ENCODE peak calls at places on chromosome 3, in eight cellular contexts. One of them, this sample, is unnamed.

GRCh38 chr3:189727898-189728297 is 96.7 kb downstream of the TP63 start:
- DNase-seq in psoas muscle: no peak
- DNase-seq in WERI-Rb-1: no peak
- DNase-seq in sigmoid colon: no peak
- DNase-seq in dorsolateral prefrontal cortex: no peak
- DNase-seq in K562: no peak
- DNase-seq in A549: no peak
- DNase-seq in pancreas: no peak
- DNase-seq in this sample: no peak

GRCh38 chr3:11567516-11568467 is 75.9 kb downstream of the VGLL4 start:
- DNase-seq in K562: no peak
- DNase-seq in A549: peak
- DNase-seq in dorsolateral prefrontal cortex: no peak
- DNase-seq in psoas muscle: peak
- DNase-seq in sigmoid colon: no peak
- DNase-seq in pancreas: no peak
- DNase-seq in WERI-Rb-1: no peak
- DNase-seq in this sample: no peak

GRCh38 chr3:48597408-48597800 is 2.3 kb upstream of the COL7A1 start:
- DNase-seq in A549: no peak
- DNase-seq in dorsolateral prefrontal cortex: no peak
- DNase-seq in sigmoid colon: no peak
- DNase-seq in pancreas: no peak
- DNase-seq in WERI-Rb-1: no peak
- DNase-seq in psoas muscle: no peak
- DNase-seq in K562: peak
- DNase-seq in this sample: no peak

GRCh38 chr3:5613580-5613979 is 426.1 kb downstream of the EDEM1 start:
- DNase-seq in WERI-Rb-1: no peak
- DNase-seq in sigmoid colon: no peak
- DNase-seq in dorsolateral prefrontal cortex: no peak
- DNase-seq in psoas muscle: no peak
- DNase-seq in K562: no peak
- DNase-seq in A549: no peak
- DNase-seq in pancreas: no peak
- DNase-seq in this sample: no peak

GRCh38 chr3:105367406-105368213 is 901 bp downstream of the ALCAM start:
- DNase-seq in pancreas: peak
- DNase-seq in dorsolateral prefrontal cortex: peak
- DNase-seq in sigmoid colon: peak
- DNase-seq in WERI-Rb-1: peak
- DNase-seq in A549: peak
- DNase-seq in K562: no peak
- DNase-seq in psoas muscle: peak
- DNase-seq in this sample: peak

GRCh38 chr3:186314896-186315295 is 47.1 kb downstream of the DGKG start:
- DNase-seq in psoas muscle: no peak
- DNase-seq in K562: no peak
- DNase-seq in dorsolateral prefrontal cortex: no peak
- DNase-seq in A549: no peak
- DNase-seq in sigmoid colon: no peak
- DNase-seq in WERI-Rb-1: no peak
- DNase-seq in pancreas: no peak
- DNase-seq in this sample: no peak

GRCh38 chr3:76177650-76178049 is 392.3 kb upstream of the ZNF717 start:
- DNase-seq in WERI-Rb-1: no peak
- DNase-seq in sigmoid colon: no peak
- DNase-seq in dorsolateral prefrontal cortex: no peak
- DNase-seq in pancreas: no peak
- DNase-seq in K562: no peak
- DNase-seq in psoas muscle: no peak
- DNase-seq in A549: no peak
- DNase-seq in this sample: no peak

GRCh38 chr3:94184781-94185180 is 121.9 kb downstream of the NSUN3 start:
- DNase-seq in psoas muscle: no peak
- DNase-seq in sigmoid colon: no peak
- DNase-seq in A549: no peak
- DNase-seq in WERI-Rb-1: no peak
- DNase-seq in pancreas: no peak
- DNase-seq in K562: no peak
- DNase-seq in dorsolateral prefrontal cortex: no peak
- DNase-seq in this sample: no peak

GRCh38 chr3:13578246-13578645 is 29.3 kb downstream of the FBLN2 start:
- DNase-seq in sigmoid colon: no peak
- DNase-seq in dorsolateral prefrontal cortex: no peak
- DNase-seq in psoas muscle: no peak
- DNase-seq in pancreas: no peak
- DNase-seq in K562: no peak
- DNase-seq in WERI-Rb-1: no peak
- DNase-seq in A549: no peak
- DNase-seq in this sample: no peak

GRCh38 chr3:128112406-128112968 is 11.1 kb downstream of the RUVBL1 start:
- DNase-seq in psoas muscle: no peak
- DNase-seq in pancreas: no peak
- DNase-seq in WERI-Rb-1: no peak
- DNase-seq in dorsolateral prefrontal cortex: no peak
- DNase-seq in K562: no peak
- DNase-seq in A549: peak
- DNase-seq in sigmoid colon: no peak
- DNase-seq in this sample: no peak

GRCh38 chr3:99637381-99638111 is 848 bp upstream of the COL8A1 start:
- DNase-seq in dorsolateral prefrontal cortex: no peak
- DNase-seq in WERI-Rb-1: peak
- DNase-seq in K562: no peak
- DNase-seq in psoas muscle: peak
- DNase-seq in sigmoid colon: no peak
- DNase-seq in A549: no peak
- DNase-seq in pancreas: no peak
- DNase-seq in this sample: no peak

GRCh38 chr3:193452338-193452737 is 73.8 kb upstream of the ATP13A5 start:
- DNase-seq in sigmoid colon: no peak
- DNase-seq in pancreas: no peak
- DNase-seq in WERI-Rb-1: no peak
- DNase-seq in dorsolateral prefrontal cortex: no peak
- DNase-seq in K562: no peak
- DNase-seq in A549: no peak
- DNase-seq in psoas muscle: no peak
- DNase-seq in this sample: no peak
- H3K4me3 ChIP-seq in sigmoid colon: no peak
- H3K4me3 ChIP-seq in pancreas: no peak
- H3K4me3 ChIP-seq in WERI-Rb-1: no peak
- H3K4me3 ChIP-seq in dorsolateral prefrontal cortex: no peak
- H3K4me3 ChIP-seq in K562: no peak
- H3K4me3 ChIP-seq in A549: no peak
- H3K4me3 ChIP-seq in psoas muscle: no peak
- H3K4me3 ChIP-seq in this sample: no peak

GRCh38 chr3:71328917-71329316 is 254.6 kb downstream of the FOXP1 start:
- DNase-seq in A549: no peak
- DNase-seq in WERI-Rb-1: no peak
- DNase-seq in psoas muscle: no peak
- DNase-seq in dorsolateral prefrontal cortex: no peak
- DNase-seq in sigmoid colon: no peak
- DNase-seq in K562: no peak
- DNase-seq in pancreas: no peak
- DNase-seq in this sample: no peak

GRCh38 chr3:71323558-71323957 is 260.0 kb downstream of the FOXP1 start:
- DNase-seq in A549: no peak
- DNase-seq in sigmoid colon: no peak
- DNase-seq in K562: no peak
- DNase-seq in dorsolateral prefrontal cortex: no peak
- DNase-seq in pancreas: no peak
- DNase-seq in WERI-Rb-1: no peak
- DNase-seq in psoas muscle: no peak
- DNase-seq in this sample: no peak

GRCh38 chr3:71330909-71331308 is 252.6 kb downstream of the FOXP1 start:
- DNase-seq in pancreas: no peak
- DNase-seq in psoas muscle: no peak
- DNase-seq in A549: no peak
- DNase-seq in sigmoid colon: no peak
- DNase-seq in K562: no peak
- DNase-seq in WERI-Rb-1: no peak
- DNase-seq in dorsolateral prefrontal cortex: no peak
- DNase-seq in this sample: no peak

GRCh38 chr3:71330505-71330904 is 253.0 kb downstream of the FOXP1 start:
- DNase-seq in WERI-Rb-1: no peak
- DNase-seq in A549: no peak
- DNase-seq in dorsolateral prefrontal cortex: no peak
- DNase-seq in pancreas: no peak
- DNase-seq in psoas muscle: no peak
- DNase-seq in sigmoid colon: no peak
- DNase-seq in K562: no peak
- DNase-seq in this sample: no peak

GRCh38 chr3:71325715-71326114 is 257.8 kb downstream of the FOXP1 start:
- DNase-seq in sigmoid colon: no peak
- DNase-seq in pancreas: no peak
- DNase-seq in A549: no peak
- DNase-seq in WERI-Rb-1: no peak
- DNase-seq in psoas muscle: no peak
- DNase-seq in dorsolateral prefrontal cortex: no peak
- DNase-seq in K562: no peak
- DNase-seq in this sample: no peak
- TF ChIP-seq CTCF in sigmoid colon: no peak
- TF ChIP-seq CTCF in pancreas: no peak
- TF ChIP-seq CTCF in A549: no peak
- TF ChIP-seq CTCF in WERI-Rb-1: no peak
- TF ChIP-seq CTCF in psoas muscle: no peak
- TF ChIP-seq CTCF in dorsolateral prefrontal cortex: no peak
- TF ChIP-seq CTCF in K562: no peak
- TF ChIP-seq CTCF in this sample: no peak

GRCh38 chr3:188468196-188468595 is 314.2 kb downstream of the LPP start:
- DNase-seq in sigmoid colon: no peak
- DNase-seq in WERI-Rb-1: no peak
- DNase-seq in A549: no peak
- DNase-seq in K562: no peak
- DNase-seq in pancreas: no peak
- DNase-seq in psoas muscle: no peak
- DNase-seq in dorsolateral prefrontal cortex: no peak
- DNase-seq in this sample: no peak

GRCh38 chr3:188470508-188471130 is 316.7 kb downstream of the LPP start:
- DNase-seq in sigmoid colon: no peak
- DNase-seq in psoas muscle: no peak
- DNase-seq in WERI-Rb-1: no peak
- DNase-seq in pancreas: no peak
- DNase-seq in K562: no peak
- DNase-seq in A549: no peak
- DNase-seq in dorsolateral prefrontal cortex: no peak
- DNase-seq in this sample: no peak

GRCh38 chr3:188469228-188469885 is 315.4 kb downstream of the LPP start:
- DNase-seq in dorsolateral prefrontal cortex: no peak
- DNase-seq in sigmoid colon: no peak
- DNase-seq in pancreas: no peak
- DNase-seq in WERI-Rb-1: no peak
- DNase-seq in A549: no peak
- DNase-seq in K562: no peak
- DNase-seq in psoas muscle: no peak
- DNase-seq in this sample: no peak

GRCh38 chr3:188468672-188469071 is 314.7 kb downstream of the LPP start:
- DNase-seq in sigmoid colon: peak
- DNase-seq in psoas muscle: peak
- DNase-seq in dorsolateral prefrontal cortex: no peak
- DNase-seq in WERI-Rb-1: peak
- DNase-seq in pancreas: no peak
- DNase-seq in A549: no peak
- DNase-seq in K562: no peak
- DNase-seq in this sample: no peak

DNA sequence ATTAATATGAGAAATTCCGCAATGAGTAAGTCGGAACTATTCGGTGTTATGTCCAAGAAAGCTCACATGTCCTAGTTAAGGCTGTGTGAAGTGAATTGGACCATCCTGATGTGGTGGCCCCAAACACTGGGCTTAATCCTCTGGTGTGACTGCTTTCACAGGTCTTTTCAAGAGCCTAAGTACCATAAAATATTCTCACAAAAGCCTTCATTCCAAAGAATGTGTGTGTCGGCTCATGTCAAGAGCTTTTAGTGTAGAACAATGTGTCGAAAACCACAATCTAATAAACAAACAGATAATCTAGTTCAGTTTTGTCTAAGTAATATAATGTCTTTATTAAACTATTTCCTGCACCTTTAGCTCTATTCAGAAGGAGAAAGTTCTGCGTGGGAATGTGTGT is 311.4 kb downstream of the LPP start:
- DNase-seq in dorsolateral prefrontal cortex: no peak
- DNase-seq in WERI-Rb-1: no peak
- DNase-seq in pancreas: no peak
- DNase-seq in K562: no peak
- DNase-seq in psoas muscle: no peak
- DNase-seq in A549: no peak
- DNase-seq in sigmoid colon: no peak
- DNase-seq in this sample: no peak
- H3K27ac ChIP-seq in dorsolateral prefrontal cortex: no peak
- H3K27ac ChIP-seq in WERI-Rb-1: no peak
- H3K27ac ChIP-seq in pancreas: no peak
- H3K27ac ChIP-seq in K562: no peak
- H3K27ac ChIP-seq in psoas muscle: no peak
- H3K27ac ChIP-seq in A549: no peak
- H3K27ac ChIP-seq in sigmoid colon: no peak
- H3K27ac ChIP-seq in this sample: no peak

GRCh38 chr3:111595239-111595638 is at the start of gene ZBED2:
- DNase-seq in K562: no peak
- DNase-seq in sigmoid colon: no peak
- DNase-seq in WERI-Rb-1: no peak
- DNase-seq in A549: no peak
- DNase-seq in dorsolateral prefrontal cortex: no peak
- DNase-seq in pancreas: no peak
- DNase-seq in psoas muscle: no peak
- DNase-seq in this sample: no peak
- H3K4me3 ChIP-seq in K562: no peak
- H3K4me3 ChIP-seq in sigmoid colon: no peak
- H3K4me3 ChIP-seq in WERI-Rb-1: no peak
- H3K4me3 ChIP-seq in A549: no peak
- H3K4me3 ChIP-seq in dorsolateral prefrontal cortex: no peak
- H3K4me3 ChIP-seq in pancreas: no peak
- H3K4me3 ChIP-seq in psoas muscle: no peak
- H3K4me3 ChIP-seq in this sample: no peak

GRCh38 chr3:195107593-195107992 is 163.4 kb downstream of the XXYLT1 start:
- DNase-seq in sigmoid colon: peak
- DNase-seq in dorsolateral prefrontal cortex: no peak
- DNase-seq in K562: no peak
- DNase-seq in pancreas: no peak
- DNase-seq in A549: no peak
- DNase-seq in psoas muscle: no peak
- DNase-seq in WERI-Rb-1: no peak
- DNase-seq in this sample: no peak

GRCh38 chr3:195105389-195105788 is 165.6 kb downstream of the XXYLT1 start:
- DNase-seq in WERI-Rb-1: no peak
- DNase-seq in K562: no peak
- DNase-seq in dorsolateral prefrontal cortex: no peak
- DNase-seq in A549: peak
- DNase-seq in psoas muscle: no peak
- DNase-seq in sigmoid colon: peak
- DNase-seq in pancreas: no peak
- DNase-seq in this sample: no peak

GRCh38 chr3:195105841-195106417 is 165.0 kb downstream of the XXYLT1 start:
- DNase-seq in sigmoid colon: no peak
- DNase-seq in K562: no peak
- DNase-seq in dorsolateral prefrontal cortex: no peak
- DNase-seq in psoas muscle: no peak
- DNase-seq in WERI-Rb-1: no peak
- DNase-seq in pancreas: no peak
- DNase-seq in A549: no peak
- DNase-seq in this sample: no peak

GRCh38 chr3:195104340-195104739 is 166.6 kb downstream of the XXYLT1 start:
- DNase-seq in sigmoid colon: peak
- DNase-seq in psoas muscle: no peak
- DNase-seq in dorsolateral prefrontal cortex: no peak
- DNase-seq in K562: no peak
- DNase-seq in pancreas: no peak
- DNase-seq in WERI-Rb-1: no peak
- DNase-seq in A549: no peak
- DNase-seq in this sample: no peak

GRCh38 chr3:195106418-195106906 is 164.5 kb downstream of the XXYLT1 start:
- DNase-seq in A549: peak
- DNase-seq in psoas muscle: peak
- DNase-seq in WERI-Rb-1: peak
- DNase-seq in K562: peak
- DNase-seq in dorsolateral prefrontal cortex: peak
- DNase-seq in sigmoid colon: peak
- DNase-seq in pancreas: peak
- DNase-seq in this sample: peak
- TF ChIP-seq CTCF in A549: peak
- TF ChIP-seq CTCF in psoas muscle: peak
- TF ChIP-seq CTCF in WERI-Rb-1: peak
- TF ChIP-seq CTCF in K562: peak
- TF ChIP-seq CTCF in dorsolateral prefrontal cortex: peak
- TF ChIP-seq CTCF in sigmoid colon: peak
- TF ChIP-seq CTCF in pancreas: peak
- TF ChIP-seq CTCF in this sample: peak